ENCODE peak calls at places on chromosomes 5 and 9, in five cellular contexts. F, L, I, X and A are unnamed samples. For H3K4me1 and H3K9me3, the result is how much of the 10 kb centered on the place peaks cover.

GRCh38 chr5:65068410-65068809 is 299.7 kb downstream of the CWC27 start:
- DNase-seq in F (no peak), L (no peak), I (no peak), X (no peak), A (no peak)

GRCh38 chr5:111857633-111858032 is 100.6 kb upstream of the NREP start:
- DNase-seq in F (no peak), L (no peak), I (no peak), X (no peak), A (no peak)

GRCh38 chr5:80408976-80409926 is 1.4 kb downstream of the ZFYVE16 start:
- DNase-seq in F (no peak), L (peak), I (no peak), X (no peak), A (no peak)

GRCh38 chr5:6737043-6737941 is 24.1 kb downstream of the TENT4A start:
- DNase-seq in F (no peak), L (no peak), I (no peak), X (no peak), A (no peak)

GRCh38 chr5:35198096-35198495 is 32.2 kb downstream of the PRLR start:
- DNase-seq in F (no peak), L (peak), I (no peak), X (peak), A (peak)

GRCh38 chr9:83536332-83536731 is 1.9 kb downstream of the FRMD3 start:
- DNase-seq in F (no peak), L (no peak), I (no peak), X (no peak), A (no peak)

GRCh38 chr5:100863736-100864135 is 39.3 kb downstream of the ST8SIA4 start:
- DNase-seq in F (no peak), L (no peak), I (no peak), X (no peak), A (no peak)

GRCh38 chr5:1008451-1009358 is at the start of gene NKD2:
- DNase-seq in F (peak), L (no peak), I (peak), X (peak), A (no peak)

GRCh38 chr5:58080573-58080972 is 379.3 kb downstream of the PLK2 start:
- DNase-seq in F (no peak), L (peak), I (no peak), X (no peak), A (no peak)

GRCh38 chr9:114083693-114084092 is 5.6 kb upstream of the AMBP start:
- DNase-seq in F (no peak), L (no peak), I (peak), X (no peak), A (no peak)

GRCh38 chr9:14616188-14616982 is 76.8 kb downstream of the ZDHHC21 start:
- DNase-seq in F (no peak), L (peak), I (no peak), X (no peak), A (no peak)

GRCh38 chr9:135820661-135821060 is 86.7 kb downstream of the CAMSAP1 start:
- DNase-seq in F (no peak), L (no peak), I (no peak), X (no peak), A (no peak)
- H3K4me1 ChIP-seq in F (under half), L (under half), I (under half), X (under half), A (under half)

DNA sequence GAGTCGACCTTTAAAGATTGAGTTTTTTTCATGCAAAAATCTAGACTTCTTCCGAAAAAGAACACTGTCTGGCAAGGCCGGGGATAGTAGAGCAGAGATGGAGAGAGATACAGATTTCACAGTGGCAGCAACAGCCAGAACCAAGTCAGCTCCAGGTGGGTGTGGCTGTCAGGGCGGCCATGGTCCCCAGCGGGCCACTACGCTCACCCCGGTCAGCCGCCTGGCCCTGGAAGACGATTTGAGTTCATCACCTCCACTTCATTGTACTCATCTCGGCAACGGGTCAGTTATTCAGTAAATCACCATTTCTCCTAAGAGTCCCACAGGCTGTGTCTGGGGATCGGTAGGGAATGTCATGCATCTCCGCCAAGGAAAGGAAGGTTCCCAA is 53.0 kb downstream of the ZNF354C start:
- DNase-seq in F (no peak), L (no peak), I (peak), X (no peak), A (no peak)
- H3K9me3 ChIP-seq in F (half or more), L (under half), I (under half), X (half or more), A (half or more)

GRCh38 chr5:37717613-37718431 is 122.0 kb downstream of the GDNF start:
- DNase-seq in F (no peak), L (peak), I (no peak), X (no peak), A (no peak)
- H3K4me1 ChIP-seq in F (under half), L (under half), I (under half), X (under half), A (under half)

GRCh38 chr5:56751914-56752313 is 63.4 kb upstream of the MAP3K1 start:
- DNase-seq in F (no peak), L (no peak), I (no peak), X (no peak), A (no peak)
- H3K9me3 ChIP-seq in F (under half), L (under half), I (under half), X (under half), A (under half)